ENCODE peak calls at places on chromosomes 13 and 19, in ten cellular contexts. V is body of pancreas; Z is thoracic aorta; K is activated CD4-positive, CD25-positive, alpha-beta regulatory T cell; G is GF-D8; X is omental fat pad; P is NCI-H345; E is heart right ventricle; B is OCI-LY7; Y is hippocampal formation. H is an unnamed sample.

GRCh38 chr13:28340272-28340793 is 154.6 kb downstream of the FLT1 start:
- DNase-seq in Z (no peak), X (no peak), B (no peak), E (no peak), P (no peak), G (no peak), K (no peak), V (no peak), Y (no peak), H (peak)

GRCh38 chr19:58577581-58578429 is 4.7 kb upstream of the MZF1 start:
- DNase-seq in X (no peak), V (no peak), Y (no peak), G (no peak), P (no peak), B (no peak), K (no peak), Z (no peak), E (no peak), H (no peak)

GRCh38 chr13:24038846-24039330 is 121.6 kb upstream of the SPATA13 start:
- DNase-seq in Y (peak), K (no peak), P (peak), V (peak), B (no peak), X (no peak), Z (no peak), E (no peak), G (no peak), H (peak)

GRCh38 chr19:1167687-1168561 is 6.1 kb downstream of the SBNO2 start:
- DNase-seq in V (peak), B (no peak), X (no peak), Y (no peak), P (no peak), K (no peak), G (no peak), Z (no peak), E (no peak), H (no peak)

GRCh38 chr13:45352031-45352430 is 11.0 kb upstream of the TPT1 start:
- DNase-seq in G (no peak), P (no peak), B (no peak), E (no peak), Y (no peak), Z (no peak), X (no peak), K (no peak), V (no peak), H (no peak)

GRCh38 chr19:42204684-42205083 is 12.8 kb downstream of the DEDD2 start:
- DNase-seq in Z (no peak), B (no peak), X (no peak), E (no peak), Y (no peak), V (no peak), P (no peak), K (no peak), G (no peak), H (no peak)

GRCh38 chr13:47708386-47708785 is 292.7 kb downstream of the SUCLA2 start:
- DNase-seq in K (no peak), G (no peak), E (no peak), V (no peak), B (no peak), P (no peak), X (no peak), Y (no peak), Z (no peak), H (peak)

GRCh38 chr13:31200636-31200970 is 828 bp downstream of the B3GLCT start:
- DNase-seq in E (peak), P (peak), Z (no peak), B (peak), V (peak), Y (peak), X (no peak), G (no peak), K (no peak), H (peak)

GRCh38 chr13:46341112-46341711 is 45.8 kb downstream of the RUBCNL start:
- DNase-seq in E (no peak), P (no peak), Y (no peak), V (no peak), X (no peak), G (no peak), Z (no peak), K (no peak), B (peak), H (peak)

GRCh38 chr13:93430346-93430745 is 203.7 kb downstream of the GPC6 start:
- DNase-seq in V (no peak), X (no peak), G (no peak), E (no peak), K (no peak), P (no peak), Y (no peak), B (no peak), Z (no peak), H (no peak)

GRCh38 chr13:96652506-96652905 is 341.8 kb downstream of the OXGR1 start:
- DNase-seq in K (no peak), V (no peak), E (no peak), Y (no peak), X (no peak), G (no peak), Z (no peak), P (no peak), B (no peak), H (no peak)

GRCh38 chr19:54294539-54294938 is 13.6 kb upstream of the LILRB2 start:
- DNase-seq in Z (no peak), G (no peak), X (no peak), K (no peak), Y (no peak), B (no peak), E (no peak), V (no peak), P (no peak), H (no peak)

GRCh38 chr13:96421314-96421713 is 331.4 kb downstream of the HS6ST3 start:
- DNase-seq in V (no peak), G (no peak), X (no peak), Z (no peak), Y (no peak), K (no peak), B (no peak), P (no peak), E (no peak), H (no peak)

GRCh38 chr19:55493650-55494171 is 5.5 kb downstream of the SSC5D start:
- DNase-seq in K (no peak), X (no peak), P (no peak), B (no peak), G (no peak), Z (no peak), V (no peak), Y (no peak), E (no peak), H (peak)

GRCh38 chr19:43467730-43468129 is 2.3 kb upstream of the LYPD3 start:
- DNase-seq in B (no peak), Z (no peak), V (no peak), G (no peak), Y (no peak), E (no peak), X (no peak), K (no peak), P (no peak), H (peak)

GRCh38 chr19:42092350-42092749 is 16.4 kb downstream of the ZNF574 start:
- DNase-seq in G (peak), B (peak), V (peak), X (no peak), E (no peak), P (peak), K (no peak), Z (no peak), Y (no peak), H (no peak)

GRCh38 chr19:8180018-8180417 is 29.2 kb upstream of the CERS4 start:
- DNase-seq in Y (no peak), Z (no peak), K (no peak), B (no peak), G (no peak), P (no peak), X (no peak), E (no peak), V (no peak), H (no peak)

GRCh38 chr13:109764474-109765292 is 21.7 kb downstream of the IRS2 start:
- DNase-seq in X (no peak), Y (peak), B (no peak), Z (no peak), V (no peak), P (no peak), E (no peak), G (no peak), K (no peak), H (peak)

GRCh38 chr13:95588721-95589120 is 36.2 kb downstream of the CLDN10 start:
- DNase-seq in V (no peak), E (no peak), Z (no peak), B (no peak), X (no peak), K (no peak), Y (no peak), G (no peak), P (no peak), H (peak)

GRCh38 chr13:71374471-71375041 is 492.4 kb downstream of the DACH1 start:
- DNase-seq in P (no peak), E (no peak), B (no peak), G (no peak), X (no peak), V (no peak), K (no peak), Z (no peak), Y (no peak), H (peak)

GRCh38 chr19:34667349-34668076 is 9.4 kb downstream of the SCGB2B2 start:
- DNase-seq in G (no peak), V (peak), B (peak), P (peak), Y (no peak), Z (no peak), K (no peak), X (no peak), E (no peak), H (peak)

GRCh38 chr13:79548886-79549285 is 67.9 kb downstream of the NDFIP2 start:
- DNase-seq in G (no peak), P (no peak), Y (no peak), E (no peak), Z (no peak), X (no peak), K (no peak), B (no peak), V (no peak), H (peak)

GRCh38 chr13:98541211-98541610 is 35.7 kb downstream of the STK24 start:
- DNase-seq in K (no peak), Z (no peak), G (no peak), P (no peak), V (no peak), B (no peak), X (no peak), Y (no peak), E (no peak), H (no peak)

GRCh38 chr13:104086759-104087158 is 1020.5 kb upstream of the SLC10A2 start:
- DNase-seq in B (no peak), Y (no peak), V (no peak), X (no peak), K (no peak), G (no peak), P (no peak), E (no peak), Z (no peak), H (peak)

GRCh38 chr19:42461700-42462324 is 19.1 kb upstream of the CXCL17 start:
- DNase-seq in Z (no peak), G (no peak), Y (peak), V (no peak), B (no peak), X (no peak), K (no peak), P (no peak), E (no peak), H (no peak)

GRCh38 chr19:18428837-18429674 is 8.9 kb downstream of the ISYNA1 start:
- DNase-seq in V (peak), G (no peak), E (peak), P (peak), B (peak), K (peak), X (no peak), Y (peak), Z (no peak), H (peak)

GRCh38 chr19:13669780-13670355 is 94.5 kb upstream of the MRI1 start:
- DNase-seq in K (no peak), E (no peak), G (no peak), V (no peak), X (no peak), B (no peak), P (no peak), Y (no peak), Z (no peak), H (no peak)

GRCh38 chr19:27794444-27795042 is 1418.4 kb downstream of the UQCRFS1 start:
- DNase-seq in X (no peak), E (peak), G (no peak), Y (peak), K (no peak), V (no peak), P (no peak), Z (no peak), B (peak), H (peak)

H was measured in ELR.